ENCODE peak calls at places on chromosome 12, in ten cellular contexts. One of them, this sample, is unnamed.

GRCh38 chr12:67630373-67631088 is 18.0 kb upstream of the DYRK2 start:
- DNase-seq in progenitor cell of endocrine pancreas: no peak
- DNase-seq in NCI-H226: no peak
- DNase-seq in effector CD4-positive, alpha-beta T cell: peak; percentile 85
- DNase-seq in GM03348: no peak
- DNase-seq in brain microvascular endothelial cell: no peak
- DNase-seq in central memory CD8-positive, alpha-beta T cell: peak; percentile 84
- DNase-seq in NCI-H1105: no peak
- DNase-seq in left ventricle myocardium inferior: no peak
- DNase-seq in COR-L47: no peak
- DNase-seq in this sample: no peak

GRCh38 chr12:29234965-29235364 is 85.9 kb downstream of the FAR2 start:
- DNase-seq in progenitor cell of endocrine pancreas: no peak
- DNase-seq in NCI-H226: peak; percentile 36
- DNase-seq in effector CD4-positive, alpha-beta T cell: no peak
- DNase-seq in GM03348: no peak
- DNase-seq in brain microvascular endothelial cell: no peak
- DNase-seq in central memory CD8-positive, alpha-beta T cell: no peak
- DNase-seq in NCI-H1105: no peak
- DNase-seq in left ventricle myocardium inferior: no peak
- DNase-seq in COR-L47: no peak
- DNase-seq in this sample: no peak

GRCh38 chr12:1741154-1741949 is 50.5 kb downstream of the ADIPOR2 start:
- DNase-seq in progenitor cell of endocrine pancreas: no peak
- DNase-seq in NCI-H226: no peak
- DNase-seq in effector CD4-positive, alpha-beta T cell: no peak
- DNase-seq in GM03348: peak; percentile 13
- DNase-seq in brain microvascular endothelial cell: no peak
- DNase-seq in central memory CD8-positive, alpha-beta T cell: no peak
- DNase-seq in NCI-H1105: no peak
- DNase-seq in left ventricle myocardium inferior: no peak
- DNase-seq in COR-L47: no peak
- DNase-seq in this sample: no peak

GRCh38 chr12:13093850-13094225 is 9.6 kb downstream of the GSG1 start:
- DNase-seq in progenitor cell of endocrine pancreas: no peak
- DNase-seq in NCI-H226: peak; percentile 35
- DNase-seq in effector CD4-positive, alpha-beta T cell: no peak
- DNase-seq in GM03348: no peak
- DNase-seq in brain microvascular endothelial cell: no peak
- DNase-seq in central memory CD8-positive, alpha-beta T cell: no peak
- DNase-seq in NCI-H1105: no peak
- DNase-seq in left ventricle myocardium inferior: no peak
- DNase-seq in COR-L47: no peak
- DNase-seq in this sample: no peak

GRCh38 chr12:118981285-118982201 is at the start of gene SRRM4:
- DNase-seq in progenitor cell of endocrine pancreas: peak; percentile 81
- DNase-seq in NCI-H226: no peak
- DNase-seq in effector CD4-positive, alpha-beta T cell: no peak
- DNase-seq in GM03348: peak; percentile 30
- DNase-seq in brain microvascular endothelial cell: no peak
- DNase-seq in central memory CD8-positive, alpha-beta T cell: no peak
- DNase-seq in NCI-H1105: peak; percentile 92
- DNase-seq in left ventricle myocardium inferior: no peak
- DNase-seq in COR-L47: peak; percentile 50
- DNase-seq in this sample: no peak

GRCh38 chr12:96020314-96021003 is 14.9 kb downstream of the LTA4H start:
- DNase-seq in progenitor cell of endocrine pancreas: no peak
- DNase-seq in NCI-H226: no peak
- DNase-seq in effector CD4-positive, alpha-beta T cell: no peak
- DNase-seq in GM03348: no peak
- DNase-seq in brain microvascular endothelial cell: no peak
- DNase-seq in central memory CD8-positive, alpha-beta T cell: no peak
- DNase-seq in NCI-H1105: no peak
- DNase-seq in left ventricle myocardium inferior: no peak
- DNase-seq in COR-L47: no peak
- DNase-seq in this sample: no peak

GRCh38 chr12:8038659-8039114 is 6.2 kb downstream of the FOXJ2 start:
- DNase-seq in progenitor cell of endocrine pancreas: no peak
- DNase-seq in NCI-H226: peak; percentile 66
- DNase-seq in effector CD4-positive, alpha-beta T cell: no peak
- DNase-seq in GM03348: peak; percentile 79
- DNase-seq in brain microvascular endothelial cell: peak; percentile 46
- DNase-seq in central memory CD8-positive, alpha-beta T cell: no peak
- DNase-seq in NCI-H1105: peak; percentile 86
- DNase-seq in left ventricle myocardium inferior: peak; percentile 62
- DNase-seq in COR-L47: peak; percentile 46
- DNase-seq in this sample: peak; percentile 82

GRCh38 chr12:109479761-109480160 is 2.3 kb downstream of the UBE3B start:
- DNase-seq in progenitor cell of endocrine pancreas: no peak
- DNase-seq in NCI-H226: no peak
- DNase-seq in effector CD4-positive, alpha-beta T cell: no peak
- DNase-seq in GM03348: no peak
- DNase-seq in brain microvascular endothelial cell: no peak
- DNase-seq in central memory CD8-positive, alpha-beta T cell: no peak
- DNase-seq in NCI-H1105: no peak
- DNase-seq in left ventricle myocardium inferior: no peak
- DNase-seq in COR-L47: no peak
- DNase-seq in this sample: no peak

GRCh38 chr12:10732554-10732953 is 9.4 kb upstream of the YBX3 start:
- DNase-seq in progenitor cell of endocrine pancreas: no peak
- DNase-seq in NCI-H226: no peak
- DNase-seq in effector CD4-positive, alpha-beta T cell: no peak
- DNase-seq in GM03348: no peak
- DNase-seq in brain microvascular endothelial cell: no peak
- DNase-seq in central memory CD8-positive, alpha-beta T cell: no peak
- DNase-seq in NCI-H1105: no peak
- DNase-seq in left ventricle myocardium inferior: no peak
- DNase-seq in COR-L47: no peak
- DNase-seq in this sample: no peak

GRCh38 chr12:31002999-31003398 is 70.7 kb upstream of the DDX11 start:
- DNase-seq in progenitor cell of endocrine pancreas: no peak
- DNase-seq in NCI-H226: no peak
- DNase-seq in effector CD4-positive, alpha-beta T cell: no peak
- DNase-seq in GM03348: no peak
- DNase-seq in brain microvascular endothelial cell: no peak
- DNase-seq in central memory CD8-positive, alpha-beta T cell: no peak
- DNase-seq in NCI-H1105: no peak
- DNase-seq in left ventricle myocardium inferior: no peak
- DNase-seq in COR-L47: no peak
- DNase-seq in this sample: no peak

GRCh38 chr12:113467514-113468364 is 3.9 kb downstream of the LHX5 start:
- DNase-seq in progenitor cell of endocrine pancreas: no peak
- DNase-seq in NCI-H226: no peak
- DNase-seq in effector CD4-positive, alpha-beta T cell: no peak
- DNase-seq in GM03348: no peak
- DNase-seq in brain microvascular endothelial cell: no peak
- DNase-seq in central memory CD8-positive, alpha-beta T cell: no peak
- DNase-seq in NCI-H1105: no peak
- DNase-seq in left ventricle myocardium inferior: no peak
- DNase-seq in COR-L47: no peak
- DNase-seq in this sample: no peak

GRCh38 chr12:124698211-124698997 is 131.0 kb upstream of the NCOR2 start:
- DNase-seq in progenitor cell of endocrine pancreas: no peak
- DNase-seq in NCI-H226: no peak
- DNase-seq in effector CD4-positive, alpha-beta T cell: no peak
- DNase-seq in GM03348: peak; percentile 65
- DNase-seq in brain microvascular endothelial cell: no peak
- DNase-seq in central memory CD8-positive, alpha-beta T cell: no peak
- DNase-seq in NCI-H1105: no peak
- DNase-seq in left ventricle myocardium inferior: no peak
- DNase-seq in COR-L47: no peak
- DNase-seq in this sample: no peak

GRCh38 chr12:82810568-82810967 is 123.9 kb downstream of the TMTC2 start:
- DNase-seq in progenitor cell of endocrine pancreas: no peak
- DNase-seq in NCI-H226: no peak
- DNase-seq in effector CD4-positive, alpha-beta T cell: no peak
- DNase-seq in GM03348: no peak
- DNase-seq in brain microvascular endothelial cell: no peak
- DNase-seq in central memory CD8-positive, alpha-beta T cell: no peak
- DNase-seq in NCI-H1105: no peak
- DNase-seq in left ventricle myocardium inferior: no peak
- DNase-seq in COR-L47: no peak
- DNase-seq in this sample: no peak

GRCh38 chr12:98438826-98439225 is 76.6 kb upstream of the TMPO start:
- DNase-seq in progenitor cell of endocrine pancreas: no peak
- DNase-seq in NCI-H226: no peak
- DNase-seq in effector CD4-positive, alpha-beta T cell: no peak
- DNase-seq in GM03348: no peak
- DNase-seq in brain microvascular endothelial cell: no peak
- DNase-seq in central memory CD8-positive, alpha-beta T cell: no peak
- DNase-seq in NCI-H1105: no peak
- DNase-seq in left ventricle myocardium inferior: no peak
- DNase-seq in COR-L47: no peak
- DNase-seq in this sample: no peak

GRCh38 chr12:131092911-131093901 is 139.5 kb downstream of the ADGRD1 start:
- DNase-seq in progenitor cell of endocrine pancreas: no peak
- DNase-seq in NCI-H226: peak; percentile 7
- DNase-seq in effector CD4-positive, alpha-beta T cell: no peak
- DNase-seq in GM03348: peak; percentile 33
- DNase-seq in brain microvascular endothelial cell: no peak
- DNase-seq in central memory CD8-positive, alpha-beta T cell: no peak
- DNase-seq in NCI-H1105: no peak
- DNase-seq in left ventricle myocardium inferior: no peak
- DNase-seq in COR-L47: no peak
- DNase-seq in this sample: no peak

GRCh38 chr12:54425696-54426095 is 6.6 kb upstream of the ITGA5 start:
- DNase-seq in progenitor cell of endocrine pancreas: no peak
- DNase-seq in NCI-H226: no peak
- DNase-seq in effector CD4-positive, alpha-beta T cell: no peak
- DNase-seq in GM03348: no peak
- DNase-seq in brain microvascular endothelial cell: no peak
- DNase-seq in central memory CD8-positive, alpha-beta T cell: no peak
- DNase-seq in NCI-H1105: no peak
- DNase-seq in left ventricle myocardium inferior: no peak
- DNase-seq in COR-L47: no peak
- DNase-seq in this sample: no peak

GRCh38 chr12:52530905-52531304 is 10.7 kb upstream of the KRT5 start:
- DNase-seq in progenitor cell of endocrine pancreas: no peak
- DNase-seq in NCI-H226: no peak
- DNase-seq in effector CD4-positive, alpha-beta T cell: no peak
- DNase-seq in GM03348: no peak
- DNase-seq in brain microvascular endothelial cell: no peak
- DNase-seq in central memory CD8-positive, alpha-beta T cell: no peak
- DNase-seq in NCI-H1105: no peak
- DNase-seq in left ventricle myocardium inferior: no peak
- DNase-seq in COR-L47: no peak
- DNase-seq in this sample: no peak

GRCh38 chr12:115102450-115102849 is 418.5 kb upstream of the TBX3 start:
- DNase-seq in progenitor cell of endocrine pancreas: no peak
- DNase-seq in NCI-H226: no peak
- DNase-seq in effector CD4-positive, alpha-beta T cell: no peak
- DNase-seq in GM03348: no peak
- DNase-seq in brain microvascular endothelial cell: no peak
- DNase-seq in central memory CD8-positive, alpha-beta T cell: no peak
- DNase-seq in NCI-H1105: no peak
- DNase-seq in left ventricle myocardium inferior: no peak
- DNase-seq in COR-L47: no peak
- DNase-seq in this sample: no peak

GRCh38 chr12:62758216-62758615 is 176.7 kb downstream of the PPM1H start:
- DNase-seq in progenitor cell of endocrine pancreas: no peak
- DNase-seq in NCI-H226: no peak
- DNase-seq in effector CD4-positive, alpha-beta T cell: no peak
- DNase-seq in GM03348: no peak
- DNase-seq in brain microvascular endothelial cell: peak; percentile 33
- DNase-seq in central memory CD8-positive, alpha-beta T cell: no peak
- DNase-seq in NCI-H1105: no peak
- DNase-seq in left ventricle myocardium inferior: no peak
- DNase-seq in COR-L47: no peak
- DNase-seq in this sample: no peak

GRCh38 chr12:110141389-110141788 is 17.2 kb downstream of the IFT81 start:
- DNase-seq in progenitor cell of endocrine pancreas: no peak
- DNase-seq in NCI-H226: no peak
- DNase-seq in effector CD4-positive, alpha-beta T cell: no peak
- DNase-seq in GM03348: peak; percentile 58
- DNase-seq in brain microvascular endothelial cell: no peak
- DNase-seq in central memory CD8-positive, alpha-beta T cell: no peak
- DNase-seq in NCI-H1105: no peak
- DNase-seq in left ventricle myocardium inferior: peak; percentile 55
- DNase-seq in COR-L47: no peak
- DNase-seq in this sample: no peak

GRCh38 chr12:69023840-69024239 is 90.9 kb upstream of the CPM start:
- DNase-seq in progenitor cell of endocrine pancreas: no peak
- DNase-seq in NCI-H226: no peak
- DNase-seq in effector CD4-positive, alpha-beta T cell: no peak
- DNase-seq in GM03348: no peak
- DNase-seq in brain microvascular endothelial cell: no peak
- DNase-seq in central memory CD8-positive, alpha-beta T cell: no peak
- DNase-seq in NCI-H1105: no peak
- DNase-seq in left ventricle myocardium inferior: no peak
- DNase-seq in COR-L47: no peak
- DNase-seq in this sample: no peak

GRCh38 chr12:46209914-46210834 is 58.7 kb downstream of the SLC38A1 start:
- DNase-seq in progenitor cell of endocrine pancreas: no peak
- DNase-seq in NCI-H226: peak; percentile 94
- DNase-seq in effector CD4-positive, alpha-beta T cell: peak; percentile 52
- DNase-seq in GM03348: no peak
- DNase-seq in brain microvascular endothelial cell: no peak
- DNase-seq in central memory CD8-positive, alpha-beta T cell: peak; percentile 36
- DNase-seq in NCI-H1105: peak; percentile 97
- DNase-seq in left ventricle myocardium inferior: peak; percentile 41
- DNase-seq in COR-L47: peak; percentile 90
- DNase-seq in this sample: peak; percentile 27

GRCh38 chr12:121241203-121241970 is 31.5 kb downstream of the P2RX4 start:
- DNase-seq in progenitor cell of endocrine pancreas: no peak
- DNase-seq in NCI-H226: no peak
- DNase-seq in effector CD4-positive, alpha-beta T cell: no peak
- DNase-seq in GM03348: no peak
- DNase-seq in brain microvascular endothelial cell: no peak
- DNase-seq in central memory CD8-positive, alpha-beta T cell: no peak
- DNase-seq in NCI-H1105: no peak
- DNase-seq in left ventricle myocardium inferior: no peak
- DNase-seq in COR-L47: no peak
- DNase-seq in this sample: no peak

GRCh38 chr12:52514471-52515318 is 5.5 kb downstream of the KRT5 start:
- DNase-seq in progenitor cell of endocrine pancreas: peak; percentile 7
- DNase-seq in NCI-H226: no peak
- DNase-seq in effector CD4-positive, alpha-beta T cell: no peak
- DNase-seq in GM03348: no peak
- DNase-seq in brain microvascular endothelial cell: no peak
- DNase-seq in central memory CD8-positive, alpha-beta T cell: peak; percentile 3
- DNase-seq in NCI-H1105: no peak
- DNase-seq in left ventricle myocardium inferior: no peak
- DNase-seq in COR-L47: no peak
- DNase-seq in this sample: no peak

GRCh38 chr12:130993759-130994670 is 40.3 kb downstream of the ADGRD1 start:
- DNase-seq in progenitor cell of endocrine pancreas: no peak
- DNase-seq in NCI-H226: no peak
- DNase-seq in effector CD4-positive, alpha-beta T cell: no peak
- DNase-seq in GM03348: no peak
- DNase-seq in brain microvascular endothelial cell: no peak
- DNase-seq in central memory CD8-positive, alpha-beta T cell: no peak
- DNase-seq in NCI-H1105: no peak
- DNase-seq in left ventricle myocardium inferior: peak; percentile 13
- DNase-seq in COR-L47: no peak
- DNase-seq in this sample: no peak

GRCh38 chr12:126874427-126875026 is 1392.4 kb upstream of the TMEM132C start:
- DNase-seq in progenitor cell of endocrine pancreas: peak; percentile 68
- DNase-seq in NCI-H226: no peak
- DNase-seq in effector CD4-positive, alpha-beta T cell: peak; percentile 42
- DNase-seq in GM03348: peak; percentile 83
- DNase-seq in brain microvascular endothelial cell: peak; percentile 2
- DNase-seq in central memory CD8-positive, alpha-beta T cell: peak; percentile 38
- DNase-seq in NCI-H1105: peak; percentile 57
- DNase-seq in left ventricle myocardium inferior: peak; percentile 35
- DNase-seq in COR-L47: peak; percentile 2
- DNase-seq in this sample: no peak

GRCh38 chr12:101004891-101005290 is 205.1 kb downstream of the SLC5A8 start:
- DNase-seq in progenitor cell of endocrine pancreas: no peak
- DNase-seq in NCI-H226: no peak
- DNase-seq in effector CD4-positive, alpha-beta T cell: no peak
- DNase-seq in GM03348: no peak
- DNase-seq in brain microvascular endothelial cell: no peak
- DNase-seq in central memory CD8-positive, alpha-beta T cell: no peak
- DNase-seq in NCI-H1105: no peak
- DNase-seq in left ventricle myocardium inferior: no peak
- DNase-seq in COR-L47: no peak
- DNase-seq in this sample: no peak

GRCh38 chr12:111785651-111786050 is 18.9 kb downstream of the ALDH2 start:
- DNase-seq in progenitor cell of endocrine pancreas: no peak
- DNase-seq in NCI-H226: no peak
- DNase-seq in effector CD4-positive, alpha-beta T cell: no peak
- DNase-seq in GM03348: no peak
- DNase-seq in brain microvascular endothelial cell: no peak
- DNase-seq in central memory CD8-positive, alpha-beta T cell: no peak
- DNase-seq in NCI-H1105: no peak
- DNase-seq in left ventricle myocardium inferior: no peak
- DNase-seq in COR-L47: no peak
- DNase-seq in this sample: no peak

This sample was measured in prostate gland.